ENCODE peak calls at places on chromosomes 16 and 17, in four cellular contexts. W is A549, N is pancreas, L is heart left ventricle. O is an unnamed sample. For H3K9me3, the result is how much of the 10 kb centered on the place peaks cover.

GRCh38 chr17:41935641-41936040 is 5.2 kb downstream of the ODAD4 start:
- DNase-seq in W (no peak), N (no peak), L (no peak), O (no peak)

GRCh38 chr16:81693467-81694303 is 85.4 kb upstream of the PLCG2 start:
- DNase-seq in N (no peak), W (no peak), L (no peak), O (no peak)

GRCh38 chr17:5237541-5238016 is 2.9 kb upstream of the SCIMP start:
- DNase-seq in N (peak), W (peak), L (no peak), O (no peak)

GRCh38 chr17:64160378-64160777 is 30.4 kb upstream of the ERN1 start:
- DNase-seq in N (no peak), W (no peak), L (no peak), O (no peak)

GRCh38 chr17:51260960-51261958 is 913 bp downstream of the UTP18 start:
- DNase-seq in N (no peak), L (peak), W (no peak), O (peak)

GRCh38 chr16:74291577-74292208 is 4.9 kb upstream of the PSMD7 start:
- DNase-seq in L (no peak), W (no peak), N (no peak), O (no peak)

GRCh38 chr17:48333034-48333491 is 97.0 kb downstream of the SKAP1 start:
- DNase-seq in N (no peak), W (no peak), L (no peak), O (no peak)

GRCh38 chr16:7343271-7343670 is 10.6 kb downstream of the RBFOX1 start:
- DNase-seq in W (no peak), N (no peak), L (no peak), O (no peak)

GRCh38 chr17:81116704-81117103 is 48.6 kb upstream of the PVALEF start:
- DNase-seq in W (no peak), L (no peak), N (no peak), O (no peak)

GRCh38 chr17:28385037-28385797 is 13.7 kb downstream of the SARM1 start:
- DNase-seq in L (no peak), N (peak), W (no peak), O (peak)

GRCh38 chr16:85906349-85906748 is 7.4 kb downstream of the IRF8 start:
- DNase-seq in L (no peak), N (peak), W (no peak), O (no peak)

GRCh38 chr16:85017151-85017550 is 5.8 kb upstream of the ZDHHC7 start:
- DNase-seq in W (no peak), N (peak), L (no peak), O (no peak)

GRCh38 chr17:38616361-38616760 is 10.6 kb upstream of the SRCIN1 start:
- DNase-seq in L (no peak), W (no peak), N (no peak), O (no peak)

GRCh38 chr17:9212376-9213310 is 191.3 kb downstream of the NTN1 start:
- DNase-seq in N (no peak), L (no peak), W (no peak), O (no peak)

GRCh38 chr17:76682306-76682705 is 28.5 kb downstream of the MXRA7 start:
- DNase-seq in W (no peak), N (no peak), L (peak), O (peak)

GRCh38 chr16:70483426-70483825 is 29.0 kb downstream of the FCSK start:
- DNase-seq in N (no peak), W (no peak), L (no peak), O (no peak)

GRCh38 chr16:30395992-30396560 is 856 bp downstream of the ZNF48 start:
- DNase-seq in N (no peak), W (no peak), L (no peak), O (no peak)

GRCh38 chr16:87856796-87857228 is 12.5 kb downstream of the SLC7A5 start:
- DNase-seq in L (no peak), W (peak), N (no peak), O (peak)

GRCh38 chr16:85583491-85584181 is 29.5 kb upstream of the GSE1 start:
- DNase-seq in L (no peak), N (no peak), W (no peak), O (no peak)

GRCh38 chr16:12239953-12240485 is 263.5 kb downstream of the SNX29 start:
- DNase-seq in N (no peak), L (no peak), W (no peak), O (no peak)

GRCh38 chr16:63745456-63745855 is 1376.4 kb downstream of the CDH11 start:
- DNase-seq in W (no peak), L (no peak), N (no peak), O (no peak)

GRCh38 chr17:77528516-77529327 is 388.0 kb downstream of the SEC14L1 start:
- DNase-seq in N (no peak), L (no peak), W (no peak), O (no peak)

DNA sequence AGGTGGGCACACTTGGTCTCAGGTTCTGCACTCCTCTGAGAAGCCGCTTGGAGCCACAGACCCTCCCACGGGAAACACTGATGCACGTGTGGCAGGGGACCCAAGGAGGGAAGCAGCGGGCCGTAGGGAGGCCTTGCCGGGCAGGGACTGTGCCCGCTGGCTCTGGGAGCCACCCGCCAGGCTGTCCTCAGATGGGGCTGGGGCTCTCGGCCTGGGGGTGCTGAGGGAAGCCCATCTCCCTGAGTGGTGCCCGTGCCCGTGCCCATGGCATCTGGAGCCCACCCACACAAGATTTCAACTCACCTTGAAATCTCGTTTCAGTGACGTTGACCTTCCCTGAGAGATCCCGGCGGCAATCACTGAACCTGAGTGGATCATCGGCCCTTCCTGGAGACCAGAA is 12.6 kb upstream of the CCDC154 start:
- DNase-seq in L (no peak), N (no peak), W (no peak), O (no peak)
- TF ChIP-seq CTCF in L (no peak), N (no peak), W (no peak), O (no peak)

GRCh38 chr17:16121915-16122314 is 93.4 kb downstream of the NCOR1 start:
- DNase-seq in N (no peak), W (no peak), L (no peak), O (no peak)

GRCh38 chr17:16122697-16123434 is 92.5 kb downstream of the NCOR1 start:
- DNase-seq in N (no peak), W (no peak), L (no peak), O (no peak)

GRCh38 chr17:16120937-16121336 is 94.4 kb downstream of the NCOR1 start:
- DNase-seq in N (no peak), W (no peak), L (no peak), O (no peak)

GRCh38 chr17:16117149-16117548 is 98.2 kb downstream of the NCOR1 start:
- DNase-seq in N (no peak), W (no peak), L (no peak), O (no peak)
- H3K9me3 ChIP-seq in N (under half), W (under half), L (under half), O (under half)

DNA sequence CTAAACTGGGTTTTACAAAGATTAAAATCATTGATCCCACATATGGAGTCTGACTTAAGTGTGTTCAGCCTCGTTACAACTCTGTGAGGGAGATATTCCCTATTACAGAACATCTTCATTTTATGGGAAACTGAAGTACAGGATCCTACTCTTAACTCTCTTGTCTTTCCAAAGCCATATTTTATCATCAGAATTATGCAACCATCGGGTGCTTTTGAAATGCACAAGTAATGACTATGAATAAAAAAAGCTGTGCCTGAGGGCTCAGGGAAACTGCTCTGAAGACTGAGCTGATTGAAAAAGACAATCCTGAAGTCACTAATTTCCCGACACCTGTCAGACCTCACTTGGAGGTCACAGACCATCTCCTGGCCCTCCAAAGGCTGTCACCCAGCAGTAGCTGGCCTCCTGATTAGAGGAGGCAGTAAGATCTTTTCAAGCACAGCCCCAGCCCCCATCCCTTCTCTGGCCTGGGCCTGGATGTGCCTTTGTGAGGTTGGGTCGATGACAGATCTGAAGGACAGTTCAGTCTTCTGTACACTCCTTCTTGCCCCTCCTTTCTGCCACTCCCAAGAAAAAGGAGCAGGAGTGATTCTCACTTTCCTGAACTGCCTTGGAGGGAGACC is 5.6 kb downstream of the AKAP1 start:
- DNase-seq in W (no peak), N (no peak), L (no peak), O (no peak)
- H3K27ac ChIP-seq in W (no peak), N (no peak), L (peak), O (peak)

GRCh38 chr16:27228621-27229501 is 25.5 kb downstream of the KDM8 start:
- DNase-seq in N (peak), L (peak), W (no peak), O (no peak)

GRCh38 chr16:27232061-27232841 is 28.9 kb downstream of the KDM8 start:
- DNase-seq in L (peak), W (no peak), N (no peak), O (no peak)

GRCh38 chr16:27231692-27232060 is 28.4 kb downstream of the KDM8 start:
- DNase-seq in N (no peak), W (no peak), L (no peak), O (no peak)

GRCh38 chr16:27229891-27230470 is 26.7 kb downstream of the KDM8 start:
- DNase-seq in W (no peak), L (peak), N (peak), O (no peak)

DNA sequence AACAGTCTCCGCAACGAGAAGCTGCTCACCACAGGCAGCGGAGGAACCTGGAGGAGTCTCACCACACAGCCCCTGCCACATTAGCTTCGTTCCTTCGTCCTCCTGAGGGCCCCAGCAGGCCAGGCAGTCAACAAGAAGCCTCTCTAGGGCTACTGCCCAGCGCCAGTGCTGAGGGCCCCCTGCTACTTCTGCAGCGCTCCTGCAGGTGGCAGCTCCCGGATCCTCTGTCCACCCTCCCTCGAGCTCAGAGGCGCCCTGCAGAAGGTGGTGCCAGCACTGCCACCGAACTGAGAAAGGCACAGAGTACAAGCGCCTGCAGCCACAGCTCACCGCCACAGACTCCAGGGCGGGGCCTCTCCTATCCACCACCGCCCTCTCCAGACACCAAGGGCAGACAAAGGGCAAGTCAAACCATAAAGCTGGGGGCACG is 27.3 kb downstream of the KDM8 start:
- DNase-seq in W (no peak), L (peak), N (peak), O (no peak)
- TF ChIP-seq CTCF in W (no peak), L (no peak), N (no peak), O (no peak)

DNA sequence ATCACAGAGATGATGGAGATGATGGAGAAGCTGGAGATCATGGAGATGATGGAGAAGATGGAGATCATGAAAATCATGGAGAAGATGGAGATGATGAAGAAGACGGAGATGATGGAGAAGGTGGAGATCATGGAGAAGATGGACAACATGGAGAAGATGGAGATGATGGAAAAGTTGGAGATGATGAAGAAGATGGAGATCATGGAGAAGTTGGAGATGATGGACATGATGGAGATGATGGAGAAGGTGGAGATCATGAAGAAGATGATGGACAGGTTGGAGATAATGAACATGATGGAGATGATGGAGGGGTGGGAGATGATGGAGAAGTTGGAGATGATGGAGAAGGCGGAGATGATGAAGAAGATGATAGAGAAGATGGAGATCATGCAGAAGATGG is 34.5 kb downstream of the RBFOX3 start:
- DNase-seq in L (no peak), W (no peak), N (no peak), O (no peak)
- H3K9me3 ChIP-seq in L (under half), W (under half), N (under half), O (under half)

GRCh38 chr16:51565149-51565548 is 414.1 kb upstream of the SALL1 start:
- DNase-seq in L (no peak), W (no peak), N (no peak), O (no peak)

GRCh38 chr16:51573191-51573590 is 422.1 kb upstream of the SALL1 start:
- DNase-seq in W (no peak), N (no peak), L (no peak), O (no peak)

DNA sequence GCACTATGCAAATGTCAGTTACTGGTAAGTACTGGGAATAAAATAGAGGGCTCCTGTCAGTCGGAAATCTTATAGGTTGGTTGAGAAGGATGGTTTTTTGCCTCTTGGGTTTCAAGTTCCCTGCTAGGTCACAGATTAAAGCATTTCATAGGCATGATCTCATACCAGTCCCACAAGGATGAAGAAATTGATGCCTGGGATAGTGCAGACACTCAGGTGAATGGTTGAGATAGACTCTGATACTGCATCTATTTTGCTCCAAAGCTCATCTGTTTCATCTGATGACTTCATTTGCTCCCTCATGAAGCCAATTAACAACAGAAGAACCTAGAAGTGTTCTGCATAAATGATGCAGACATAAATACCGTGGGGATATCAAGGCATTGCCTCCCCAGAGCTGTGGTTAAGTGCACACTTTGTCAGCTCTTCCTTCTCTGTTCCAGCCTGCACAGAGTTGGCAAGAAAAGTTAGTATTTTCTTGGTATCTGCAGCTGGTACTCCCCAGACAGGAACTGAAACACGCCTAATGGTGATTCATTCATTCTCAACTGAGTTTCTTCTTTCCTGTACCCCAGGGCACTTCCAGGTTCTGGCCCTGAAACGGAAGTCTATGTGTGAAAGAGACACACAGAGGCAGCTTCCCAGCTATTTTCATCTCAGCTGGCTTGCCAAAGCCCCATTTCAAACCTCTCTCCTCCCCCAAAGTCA is 418.3 kb upstream of the SALL1 start:
- DNase-seq in L (no peak), W (no peak), N (no peak), O (no peak)
- H3K27ac ChIP-seq in L (no peak), W (peak), N (no peak), O (no peak)

GRCh38 chr16:66936462-66936861 is 1.1 kb downstream of the CES2 start:
- DNase-seq in W (no peak), N (no peak), L (no peak), O (no peak)
- TF ChIP-seq CTCF in W (no peak), N (no peak), L (no peak), O (no peak)

GRCh38 chr17:443109-443508 is 90.5 kb upstream of the RPH3AL start:
- DNase-seq in L (peak), W (no peak), N (no peak), O (no peak)
- H3K9me3 ChIP-seq in L (under half), W (under half), N (under half), O (under half)

DNA sequence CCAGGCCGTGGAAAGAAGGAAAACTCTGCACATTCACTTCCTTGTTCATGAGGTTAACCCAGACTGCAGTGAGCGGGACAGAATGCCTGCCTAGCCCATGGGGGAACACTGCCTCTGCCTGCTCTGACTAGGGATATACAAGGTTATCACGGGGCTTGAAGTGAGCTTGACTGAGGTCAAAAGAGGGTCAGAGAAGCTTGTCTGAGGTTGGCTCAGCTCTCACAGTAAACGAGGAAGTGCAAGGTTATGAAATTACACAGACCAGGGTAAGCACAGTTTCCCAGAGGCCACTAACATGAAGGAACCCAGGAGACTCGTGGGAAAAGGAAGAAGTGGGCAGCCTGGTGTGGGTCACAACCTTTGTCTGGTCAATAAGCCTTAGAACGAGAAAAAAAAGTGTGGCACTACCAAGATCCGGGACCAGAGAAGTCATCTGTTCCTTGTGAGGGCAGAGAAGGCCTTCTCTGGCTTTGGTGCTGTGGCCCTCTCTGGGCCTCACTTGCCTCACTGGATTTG is 28.8 kb downstream of the HIC1 start:
- DNase-seq in N (no peak), W (peak), L (no peak), O (no peak)
- H3K27ac ChIP-seq in N (peak), W (peak), L (peak), O (peak)